ENCODE peak calls at places on chromosomes 7 and 10, in seven cellular contexts. T is NCI-H2081, R is ELR, X is GM12892, Y is tibial artery, A is HFFc6, P is amygdala. F is an unnamed sample.

GRCh38 chr7:132240821-132241422 is 335.3 kb downstream of the PLXNA4 start:
- DNase-seq in R (no peak), Y (no peak), P (no peak), X (no peak), A (no peak), T (no peak), F (no peak)

GRCh38 chr10:80612261-80612660 is 74.6 kb downstream of the SH2D4B start:
- DNase-seq in Y (no peak), R (no peak), T (no peak), X (no peak), A (no peak), P (no peak), F (no peak)

GRCh38 chr10:5817322-5818047 is 4.3 kb upstream of the GDI2 start:
- DNase-seq in X (no peak), A (no peak), R (no peak), T (no peak), Y (no peak), P (no peak), F (no peak)

GRCh38 chr7:14069961-14070360 is 80.5 kb upstream of the ETV1 start:
- DNase-seq in T (no peak), X (no peak), Y (no peak), R (no peak), A (no peak), P (no peak), F (peak; percentile 27)

GRCh38 chr7:130421685-130422084 is 19.1 kb downstream of the CEP41 start:
- DNase-seq in X (no peak), R (no peak), A (no peak), Y (no peak), T (peak; percentile 80), P (no peak), F (no peak)

GRCh38 chr10:113735913-113736312 is 15.6 kb upstream of the PLEKHS1 start:
- DNase-seq in A (no peak), R (peak; percentile 3), P (no peak), X (no peak), T (no peak), Y (no peak), F (no peak)

GRCh38 chr10:49569031-49569765 is 30.3 kb upstream of the ERCC6 start:
- DNase-seq in Y (no peak), R (peak; percentile 65), A (peak; percentile 59), P (no peak), T (no peak), X (no peak), F (no peak)

GRCh38 chr10:62071846-62072281 is 170.4 kb downstream of the ARID5B start:
- DNase-seq in R (peak; percentile 69), Y (no peak), P (no peak), A (no peak), T (no peak), X (no peak), F (no peak)

F was measured in KG1.